ENCODE peak calls at places on chromosome 3, in nine cellular contexts. R is Right ventricle myocardium superior; D is HT1080; E is activated gamma-delta T cell treated with Interleukin-2 at 50 U/mL for 16 hours; X is heart left ventricle; F is stimulated activated CD4-positive, alpha-beta T cell treated with anti-CD3 and anti-CD28 coated beads, Interleukin-15, amount 100 ng/mL, for 1 hour; A is KG1; M is iris pigment epithelial cell; B is EH. K is an unnamed sample.

GRCh38 chr3:45123841-45124269 is 22.3 kb downstream of the CDCP1 start:
- DNase-seq in M (peak), R (no peak), X (no peak), B (peak), D (peak), E (no peak), A (no peak), F (no peak), K (peak)

GRCh38 chr3:115388825-115389224 is 234.5 kb upstream of the GAP43 start:
- DNase-seq in E (no peak), M (peak), X (no peak), A (no peak), B (no peak), R (no peak), D (no peak), F (no peak), K (no peak)

GRCh38 chr3:7190094-7190493 is 329.2 kb downstream of the GRM7 start:
- DNase-seq in D (peak), R (no peak), F (no peak), B (no peak), X (no peak), M (no peak), E (no peak), A (no peak), K (no peak)

GRCh38 chr3:101042996-101043686 is 49.9 kb upstream of the ABI3BP start:
- DNase-seq in F (no peak), R (no peak), E (no peak), A (no peak), D (no peak), M (peak), X (no peak), B (peak), K (peak)

GRCh38 chr3:99579965-99580364 is 58.4 kb upstream of the COL8A1 start:
- DNase-seq in R (no peak), F (no peak), M (no peak), X (no peak), A (no peak), B (no peak), E (no peak), D (no peak), K (no peak)

GRCh38 chr3:126546013-126546412 is 12.7 kb downstream of the C3orf22 start:
- DNase-seq in R (peak), A (no peak), E (no peak), X (no peak), B (no peak), D (no peak), F (no peak), M (no peak), K (no peak)

GRCh38 chr3:178385280-178385952 is 150.8 kb upstream of the KCNMB2 start:
- DNase-seq in R (no peak), F (no peak), M (peak), D (peak), B (peak), A (peak), X (no peak), E (no peak), K (peak)

GRCh38 chr3:18900994-18901393 is 247.3 kb upstream of the KCNH8 start:
- DNase-seq in B (no peak), A (peak), D (peak), F (no peak), X (no peak), M (no peak), E (no peak), R (no peak), K (peak)

GRCh38 chr3:42697326-42698051 is 5.1 kb downstream of the HHATL start:
- DNase-seq in A (no peak), X (no peak), E (no peak), M (no peak), B (no peak), R (no peak), D (no peak), F (no peak), K (no peak)

GRCh38 chr3:52831500-52832301 is 1.2 kb upstream of the ITIH4 start:
- DNase-seq in R (peak), M (peak), D (peak), X (peak), B (peak), F (no peak), A (no peak), E (no peak), K (peak)

GRCh38 chr3:122263058-122263457 is 62.0 kb upstream of the CSTA start:
- DNase-seq in D (no peak), R (no peak), X (no peak), F (no peak), A (no peak), M (no peak), B (peak), E (no peak), K (no peak)

GRCh38 chr3:70000563-70001081 is 1.1 kb downstream of the SAMMSON start:
- DNase-seq in E (no peak), A (no peak), D (peak), M (peak), X (no peak), R (no peak), B (no peak), F (no peak), K (peak)

GRCh38 chr3:197718904-197719303 is 17.8 kb downstream of the RUBCN start:
- DNase-seq in E (no peak), D (peak), F (no peak), M (peak), B (peak), X (no peak), R (no peak), A (no peak), K (peak)

GRCh38 chr3:47855461-47856383 is 52.8 kb downstream of the DHX30 start:
- DNase-seq in X (no peak), A (no peak), M (no peak), D (no peak), B (no peak), F (no peak), E (no peak), R (peak), K (no peak)

GRCh38 chr3:62539762-62540161 is 166.4 kb upstream of the FEZF2 start:
- DNase-seq in D (no peak), A (no peak), E (no peak), F (no peak), B (no peak), R (no peak), X (no peak), M (no peak), K (no peak)

GRCh38 chr3:55804170-55805095 is 317.3 kb upstream of the WNT5A start:
- DNase-seq in X (no peak), E (no peak), A (no peak), F (no peak), M (peak), B (no peak), D (no peak), R (no peak), K (no peak)

GRCh38 chr3:177770821-177771220 is 573.5 kb upstream of the TBL1XR1 start:
- DNase-seq in A (no peak), E (no peak), F (no peak), B (peak), D (peak), R (no peak), M (peak), X (no peak), K (no peak)

GRCh38 chr3:134060561-134061385 is 31.0 kb upstream of the SLCO2A1 start:
- DNase-seq in R (no peak), E (no peak), F (no peak), M (no peak), X (no peak), A (no peak), D (no peak), B (peak), K (no peak)

GRCh38 chr3:100005670-100006393 is 108.5 kb downstream of the FILIP1L start:
- DNase-seq in R (no peak), F (no peak), M (peak), A (no peak), X (no peak), B (peak), D (no peak), E (no peak), K (no peak)

GRCh38 chr3:63538912-63539311 is 113.6 kb upstream of the SNTN start:
- DNase-seq in E (no peak), M (peak), D (no peak), B (no peak), A (no peak), R (no peak), F (no peak), X (no peak), K (peak)

GRCh38 chr3:182693723-182694122 is 99.6 kb upstream of the ATP11B start:
- DNase-seq in X (no peak), A (no peak), D (no peak), F (no peak), M (no peak), B (no peak), E (no peak), R (no peak), K (no peak)

GRCh38 chr3:23808525-23808924 is 2.8 kb downstream of the UBE2E1 start:
- DNase-seq in B (no peak), M (no peak), A (no peak), E (no peak), R (no peak), F (no peak), X (no peak), D (no peak), K (no peak)

GRCh38 chr3:104952587-104952986 is 414.1 kb upstream of the ALCAM start:
- DNase-seq in E (no peak), X (no peak), A (no peak), B (peak), D (peak), R (no peak), M (peak), F (no peak), K (peak)

GRCh38 chr3:164199982-164200823 is 878.1 kb downstream of the SI start:
- DNase-seq in F (no peak), X (no peak), A (no peak), E (no peak), M (no peak), D (no peak), R (no peak), B (no peak), K (no peak)

GRCh38 chr3:141360888-141361598 is 7.3 kb upstream of the ZBTB38 start:
- DNase-seq in E (no peak), A (no peak), M (peak), B (peak), X (no peak), F (no peak), D (peak), R (no peak), K (peak)

GRCh38 chr3:107928084-107928445 is 162.8 kb downstream of the CD47 start:
- DNase-seq in F (no peak), B (peak), E (no peak), D (peak), M (peak), R (no peak), A (no peak), X (no peak), K (peak)

GRCh38 chr3:142923694-142924093 is 34.8 kb upstream of the PCOLCE2 start:
- DNase-seq in D (no peak), E (no peak), B (no peak), F (no peak), A (no peak), M (no peak), X (no peak), R (no peak), K (no peak)

GRCh38 chr3:195699148-195699771 is 21.5 kb upstream of the MUC20 start:
- DNase-seq in X (no peak), M (no peak), R (no peak), F (no peak), E (no peak), A (no peak), B (no peak), D (no peak), K (no peak)

GRCh38 chr3:141266797-141267555 is 35.4 kb downstream of the PXYLP1 start:
- DNase-seq in R (no peak), B (no peak), E (peak), M (no peak), X (no peak), D (no peak), F (no peak), A (peak), K (no peak)

GRCh38 chr3:54122802-54123537 is 618 bp downstream of the CACNA2D3 start:
- DNase-seq in D (no peak), M (no peak), F (no peak), B (no peak), E (no peak), A (no peak), X (peak), R (no peak), K (no peak)

GRCh38 chr3:64443553-64444331 is 218.5 kb upstream of the PRICKLE2 start:
- DNase-seq in E (no peak), X (no peak), A (no peak), D (no peak), B (peak), M (no peak), F (no peak), R (peak), K (peak)

GRCh38 chr3:49807427-49808114 is 4.5 kb downstream of the INKA1 start:
- DNase-seq in R (no peak), A (peak), D (no peak), E (no peak), B (peak), F (no peak), X (no peak), M (no peak), K (no peak)

GRCh38 chr3:115500795-115501194 is 122.5 kb upstream of the GAP43 start:
- DNase-seq in R (no peak), F (no peak), X (no peak), M (no peak), E (no peak), A (no peak), B (no peak), D (no peak), K (no peak)

GRCh38 chr3:49164983-49165720 is 979 bp downstream of the CCDC71 start:
- DNase-seq in A (no peak), F (no peak), R (no peak), B (peak), M (no peak), X (no peak), D (no peak), E (no peak), K (no peak)

GRCh38 chr3:197573048-197573767 is 17.4 kb upstream of the BDH1 start:
- DNase-seq in R (no peak), F (no peak), A (no peak), X (no peak), E (no peak), B (no peak), D (no peak), M (no peak), K (no peak)

GRCh38 chr3:48268936-48269551 is 28.1 kb downstream of the ZNF589 start:
- DNase-seq in B (no peak), D (no peak), X (no peak), M (no peak), F (no peak), A (no peak), R (no peak), E (no peak), K (peak)

GRCh38 chr3:30793755-30794154 is 100.7 kb downstream of the GADL1 start:
- DNase-seq in A (no peak), X (no peak), F (no peak), B (no peak), D (no peak), E (no peak), M (no peak), R (no peak), K (no peak)

GRCh38 chr3:45499529-45499928 is 95.0 kb upstream of the LIMD1 start:
- DNase-seq in F (no peak), E (no peak), M (peak), A (no peak), R (no peak), B (peak), D (peak), X (no peak), K (peak)